ENCODE peak calls at places on chromosome 12, in ten cellular contexts. One of them, this sample, is unnamed.
A peak's percentile ranks its signal among the peaks of the same experiment; 100 is the strongest.

GRCh38 chr12:19517583-19517982 is 78.3 kb downstream of the AEBP2 start:
- DNase-seq in heart left ventricle: no peak
- DNase-seq in neuronal stem cell: no peak
- DNase-seq in mesenchymal stem cell: no peak
- DNase-seq in CD4-positive, alpha-beta memory T cell: no peak
- DNase-seq in tibial artery: no peak
- DNase-seq in heart right ventricle: no peak
- DNase-seq in mesendoderm: no peak
- DNase-seq in tibial nerve: no peak
- DNase-seq in fibroblast of lung: peak; percentile 17
- DNase-seq in this sample: no peak

GRCh38 chr12:103745962-103746361 is 95.1 kb downstream of the NT5DC3 start:
- DNase-seq in tibial nerve: no peak
- DNase-seq in neuronal stem cell: no peak
- DNase-seq in heart right ventricle: no peak
- DNase-seq in fibroblast of lung: no peak
- DNase-seq in mesenchymal stem cell: no peak
- DNase-seq in tibial artery: no peak
- DNase-seq in CD4-positive, alpha-beta memory T cell: no peak
- DNase-seq in mesendoderm: peak; percentile 85
- DNase-seq in heart left ventricle: no peak
- DNase-seq in this sample: no peak

GRCh38 chr12:20142956-20143355 is 225.4 kb upstream of the PDE3A start:
- DNase-seq in heart left ventricle: no peak
- DNase-seq in CD4-positive, alpha-beta memory T cell: no peak
- DNase-seq in neuronal stem cell: no peak
- DNase-seq in tibial nerve: no peak
- DNase-seq in heart right ventricle: no peak
- DNase-seq in mesendoderm: peak; percentile 43
- DNase-seq in tibial artery: no peak
- DNase-seq in mesenchymal stem cell: no peak
- DNase-seq in fibroblast of lung: no peak
- DNase-seq in this sample: no peak

GRCh38 chr12:70648191-70648590 is 11.0 kb upstream of the PTPRB start:
- DNase-seq in fibroblast of lung: no peak
- DNase-seq in tibial artery: no peak
- DNase-seq in heart right ventricle: no peak
- DNase-seq in neuronal stem cell: no peak
- DNase-seq in CD4-positive, alpha-beta memory T cell: no peak
- DNase-seq in mesenchymal stem cell: no peak
- DNase-seq in heart left ventricle: no peak
- DNase-seq in mesendoderm: no peak
- DNase-seq in tibial nerve: no peak
- DNase-seq in this sample: no peak

GRCh38 chr12:121033625-121034349 is 5.3 kb downstream of the OASL start:
- DNase-seq in fibroblast of lung: peak; percentile 39
- DNase-seq in tibial nerve: no peak
- DNase-seq in tibial artery: no peak
- DNase-seq in neuronal stem cell: no peak
- DNase-seq in heart left ventricle: no peak
- DNase-seq in mesenchymal stem cell: peak; percentile 18
- DNase-seq in CD4-positive, alpha-beta memory T cell: peak; percentile 75
- DNase-seq in heart right ventricle: no peak
- DNase-seq in mesendoderm: no peak
- DNase-seq in this sample: no peak

GRCh38 chr12:1373887-1374286 is 220.5 kb downstream of the FBXL14 start:
- DNase-seq in mesendoderm: no peak
- DNase-seq in neuronal stem cell: no peak
- DNase-seq in mesenchymal stem cell: no peak
- DNase-seq in heart right ventricle: no peak
- DNase-seq in tibial nerve: no peak
- DNase-seq in fibroblast of lung: peak; percentile 72
- DNase-seq in heart left ventricle: no peak
- DNase-seq in tibial artery: no peak
- DNase-seq in CD4-positive, alpha-beta memory T cell: no peak
- DNase-seq in this sample: no peak

GRCh38 chr12:113407931-113408585 is 4.4 kb upstream of the SDS start:
- DNase-seq in mesendoderm: no peak
- DNase-seq in CD4-positive, alpha-beta memory T cell: no peak
- DNase-seq in tibial nerve: no peak
- DNase-seq in heart right ventricle: no peak
- DNase-seq in mesenchymal stem cell: no peak
- DNase-seq in fibroblast of lung: peak; percentile 65
- DNase-seq in tibial artery: no peak
- DNase-seq in neuronal stem cell: no peak
- DNase-seq in heart left ventricle: no peak
- DNase-seq in this sample: no peak

GRCh38 chr12:25957898-25958253 is 606 bp upstream of the RASSF8 start:
- DNase-seq in tibial artery: peak; percentile 29
- DNase-seq in heart right ventricle: no peak
- DNase-seq in neuronal stem cell: no peak
- DNase-seq in tibial nerve: peak; percentile 32
- DNase-seq in heart left ventricle: no peak
- DNase-seq in mesenchymal stem cell: peak; percentile 86
- DNase-seq in mesendoderm: peak; percentile 75
- DNase-seq in fibroblast of lung: peak; percentile 75
- DNase-seq in CD4-positive, alpha-beta memory T cell: no peak
- DNase-seq in this sample: no peak

GRCh38 chr12:1947081-1947480 is 28.6 kb upstream of the CACNA2D4 start:
- DNase-seq in mesendoderm: peak; percentile 17
- DNase-seq in CD4-positive, alpha-beta memory T cell: no peak
- DNase-seq in mesenchymal stem cell: no peak
- DNase-seq in tibial artery: no peak
- DNase-seq in heart right ventricle: no peak
- DNase-seq in heart left ventricle: no peak
- DNase-seq in tibial nerve: no peak
- DNase-seq in neuronal stem cell: no peak
- DNase-seq in fibroblast of lung: no peak
- DNase-seq in this sample: no peak

GRCh38 chr12:43444940-43445564 is 107.0 kb downstream of the ADAMTS20 start:
- DNase-seq in mesendoderm: peak; percentile 55
- DNase-seq in fibroblast of lung: peak; percentile 72
- DNase-seq in heart right ventricle: no peak
- DNase-seq in mesenchymal stem cell: peak; percentile 64
- DNase-seq in neuronal stem cell: peak; percentile 36
- DNase-seq in heart left ventricle: no peak
- DNase-seq in tibial artery: peak; percentile 28
- DNase-seq in CD4-positive, alpha-beta memory T cell: peak; percentile 25
- DNase-seq in tibial nerve: peak; percentile 53
- DNase-seq in this sample: peak; percentile 18

GRCh38 chr12:14774074-14774943 is 29.0 kb downstream of the WBP11 start:
- DNase-seq in mesendoderm: peak; percentile 98
- DNase-seq in mesenchymal stem cell: peak; percentile 97
- DNase-seq in neuronal stem cell: peak; percentile 87
- DNase-seq in heart right ventricle: peak; percentile 91
- DNase-seq in CD4-positive, alpha-beta memory T cell: peak; percentile 92
- DNase-seq in tibial artery: peak; percentile 98
- DNase-seq in fibroblast of lung: peak; percentile 97
- DNase-seq in heart left ventricle: peak; percentile 96
- DNase-seq in tibial nerve: peak; percentile 96
- DNase-seq in this sample: peak; percentile 91

GRCh38 chr12:77500124-77500523 is 330.6 kb upstream of the NAV3 start:
- DNase-seq in tibial artery: no peak
- DNase-seq in CD4-positive, alpha-beta memory T cell: no peak
- DNase-seq in fibroblast of lung: no peak
- DNase-seq in heart left ventricle: no peak
- DNase-seq in tibial nerve: no peak
- DNase-seq in mesenchymal stem cell: no peak
- DNase-seq in neuronal stem cell: no peak
- DNase-seq in mesendoderm: no peak
- DNase-seq in heart right ventricle: no peak
- DNase-seq in this sample: no peak

GRCh38 chr12:57130941-57131340 is 2.7 kb downstream of the LRP1 start:
- DNase-seq in neuronal stem cell: no peak
- DNase-seq in CD4-positive, alpha-beta memory T cell: no peak
- DNase-seq in heart left ventricle: no peak
- DNase-seq in tibial nerve: no peak
- DNase-seq in fibroblast of lung: no peak
- DNase-seq in mesenchymal stem cell: no peak
- DNase-seq in heart right ventricle: no peak
- DNase-seq in tibial artery: no peak
- DNase-seq in mesendoderm: no peak
- DNase-seq in this sample: no peak
- H3K27ac ChIP-seq in neuronal stem cell: no peak overlapping the region
- H3K27ac ChIP-seq in CD4-positive, alpha-beta memory T cell: no peak overlapping the region
- H3K27ac ChIP-seq in heart left ventricle: peak overlapping the region; percentile 99
- H3K27ac ChIP-seq in tibial nerve: peak overlapping the region; percentile 99
- H3K27ac ChIP-seq in fibroblast of lung: peak overlapping the region; percentile 73
- H3K27ac ChIP-seq in mesenchymal stem cell: no peak overlapping the region
- H3K27ac ChIP-seq in heart right ventricle: peak overlapping the region; percentile 99
- H3K27ac ChIP-seq in tibial artery: peak overlapping the region; percentile 95
- H3K27ac ChIP-seq in mesendoderm: no peak overlapping the region
- H3K27ac ChIP-seq in this sample: no peak overlapping the region

GRCh38 chr12:46384451-46385301 is 12.1 kb upstream of the SLC38A2 start:
- DNase-seq in CD4-positive, alpha-beta memory T cell: no peak
- DNase-seq in neuronal stem cell: no peak
- DNase-seq in tibial nerve: no peak
- DNase-seq in heart left ventricle: no peak
- DNase-seq in fibroblast of lung: peak; percentile 42
- DNase-seq in mesendoderm: no peak
- DNase-seq in heart right ventricle: no peak
- DNase-seq in tibial artery: no peak
- DNase-seq in mesenchymal stem cell: peak; percentile 7
- DNase-seq in this sample: no peak
- H3K4me1 ChIP-seq in CD4-positive, alpha-beta memory T cell: peaks cover 25% of the 10 kb centered on the region
- H3K4me1 ChIP-seq in neuronal stem cell: no peaks in the 10 kb centered on the region
- H3K4me1 ChIP-seq in tibial nerve: peaks cover 40% of the 10 kb centered on the region
- H3K4me1 ChIP-seq in heart left ventricle: peaks cover 14% of the 10 kb centered on the region
- H3K4me1 ChIP-seq in fibroblast of lung: peaks cover 38% of the 10 kb centered on the region
- H3K4me1 ChIP-seq in mesendoderm: peaks cover 8% of the 10 kb centered on the region
- H3K4me1 ChIP-seq in heart right ventricle: peaks cover 52% of the 10 kb centered on the region
- H3K4me1 ChIP-seq in tibial artery: peaks cover 49% of the 10 kb centered on the region
- H3K4me1 ChIP-seq in mesenchymal stem cell: peaks cover 10% of the 10 kb centered on the region
- H3K4me1 ChIP-seq in this sample: peaks cover 69% of the 10 kb centered on the region

GRCh38 chr12:53757095-53757770 is 5.5 kb upstream of the CISTR start:
- DNase-seq in mesendoderm: peak; percentile 95
- DNase-seq in heart left ventricle: peak; percentile 79
- DNase-seq in tibial artery: peak; percentile 77
- DNase-seq in neuronal stem cell: peak; percentile 92
- DNase-seq in mesenchymal stem cell: peak; percentile 65
- DNase-seq in tibial nerve: peak; percentile 74
- DNase-seq in CD4-positive, alpha-beta memory T cell: peak; percentile 67
- DNase-seq in fibroblast of lung: peak; percentile 69
- DNase-seq in heart right ventricle: peak; percentile 79
- DNase-seq in this sample: no peak
- H3K27ac ChIP-seq in mesendoderm: no peak overlapping the region
- H3K27ac ChIP-seq in heart left ventricle: no peak overlapping the region
- H3K27ac ChIP-seq in tibial artery: no peak overlapping the region
- H3K27ac ChIP-seq in neuronal stem cell: peak overlapping the region; percentile 54
- H3K27ac ChIP-seq in mesenchymal stem cell: no peak overlapping the region
- H3K27ac ChIP-seq in tibial nerve: no peak overlapping the region
- H3K27ac ChIP-seq in CD4-positive, alpha-beta memory T cell: no peak overlapping the region
- H3K27ac ChIP-seq in fibroblast of lung: no peak overlapping the region
- H3K27ac ChIP-seq in heart right ventricle: no peak overlapping the region
- H3K27ac ChIP-seq in this sample: peak overlapping the region; percentile 48

GRCh38 chr12:116556964-116557706 is 2.0 kb upstream of the MAP1LC3B2 start:
- DNase-seq in fibroblast of lung: no peak
- DNase-seq in heart right ventricle: no peak
- DNase-seq in mesenchymal stem cell: peak; percentile 11
- DNase-seq in neuronal stem cell: no peak
- DNase-seq in tibial nerve: no peak
- DNase-seq in CD4-positive, alpha-beta memory T cell: no peak
- DNase-seq in mesendoderm: no peak
- DNase-seq in heart left ventricle: no peak
- DNase-seq in tibial artery: no peak
- DNase-seq in this sample: no peak
- H3K4me1 ChIP-seq in fibroblast of lung: no peaks in the 10 kb centered on the region
- H3K4me1 ChIP-seq in heart right ventricle: no peaks in the 10 kb centered on the region
- H3K4me1 ChIP-seq in mesenchymal stem cell: peaks cover 11% of the 10 kb centered on the region
- H3K4me1 ChIP-seq in neuronal stem cell: no peaks in the 10 kb centered on the region
- H3K4me1 ChIP-seq in tibial nerve: peaks cover 14% of the 10 kb centered on the region
- H3K4me1 ChIP-seq in CD4-positive, alpha-beta memory T cell: peaks cover 47% of the 10 kb centered on the region
- H3K4me1 ChIP-seq in mesendoderm: no peaks in the 10 kb centered on the region
- H3K4me1 ChIP-seq in heart left ventricle: no peaks in the 10 kb centered on the region
- H3K4me1 ChIP-seq in tibial artery: no peaks in the 10 kb centered on the region
- H3K4me1 ChIP-seq in this sample: peaks cover 9% of the 10 kb centered on the region

DNA sequence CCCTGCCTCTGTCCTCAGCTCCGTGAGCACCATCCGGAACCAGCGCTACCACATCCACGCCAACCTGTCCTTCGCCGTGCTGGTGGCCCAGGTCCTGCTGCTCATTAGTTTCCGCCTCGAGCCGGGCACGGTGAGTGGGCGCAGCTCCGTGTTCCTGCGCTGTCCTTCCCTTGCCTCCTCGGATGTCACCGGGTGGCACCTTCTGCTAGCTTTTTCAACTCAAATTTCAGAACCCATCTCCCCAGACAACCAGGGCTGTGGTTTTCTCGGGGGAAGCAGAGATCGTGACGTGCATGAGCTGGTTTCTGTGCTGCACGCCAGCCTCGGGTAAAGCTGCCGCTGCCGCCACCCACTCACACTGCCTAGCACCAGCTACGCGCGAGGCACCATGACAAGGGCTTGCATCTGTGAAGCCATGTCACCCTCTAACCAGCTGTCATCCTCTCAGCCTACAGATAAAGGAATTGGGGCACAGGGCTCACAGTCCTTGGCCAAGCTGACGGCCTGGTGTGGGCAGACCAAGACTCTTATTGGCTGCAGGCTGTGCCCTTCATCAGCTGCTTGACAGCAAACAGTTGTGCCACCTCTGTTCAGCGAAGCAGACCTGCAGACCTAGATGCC is 152.1 kb downstream of the ADGRD1 start:
- DNase-seq in CD4-positive, alpha-beta memory T cell: peak; percentile 54
- DNase-seq in tibial nerve: no peak
- DNase-seq in heart left ventricle: peak; percentile 15
- DNase-seq in mesenchymal stem cell: no peak
- DNase-seq in neuronal stem cell: no peak
- DNase-seq in mesendoderm: no peak
- DNase-seq in fibroblast of lung: no peak
- DNase-seq in tibial artery: peak; percentile 16
- DNase-seq in heart right ventricle: no peak
- DNase-seq in this sample: no peak
- H3K27ac ChIP-seq in CD4-positive, alpha-beta memory T cell: peak overlapping the region; percentile 2
- H3K27ac ChIP-seq in tibial nerve: peak overlapping the region; percentile 53
- H3K27ac ChIP-seq in heart left ventricle: no peak overlapping the region
- H3K27ac ChIP-seq in mesenchymal stem cell: no peak overlapping the region
- H3K27ac ChIP-seq in neuronal stem cell: no peak overlapping the region
- H3K27ac ChIP-seq in mesendoderm: no peak overlapping the region
- H3K27ac ChIP-seq in fibroblast of lung: no peak overlapping the region
- H3K27ac ChIP-seq in tibial artery: no peak overlapping the region
- H3K27ac ChIP-seq in heart right ventricle: no peak overlapping the region
- H3K27ac ChIP-seq in this sample: no peak overlapping the region